ENCODE peak calls at places on chromosomes 2 and 18, in eight cellular contexts. S is NCI-H1105 treated with DMSO at 0.1 percent for 48 hours, X is NCI-H446 treated with DMSO at 0.1 percent for 48 hours, G is nephron progenitor cell, M is HEK293T, W is pons, C is K562, I is globus pallidus. F is an unnamed sample.

GRCh38 chr2:30346475-30347169 is 100.4 kb upstream of the LCLAT1 start:
- DNase-seq in C (no peak), G (peak), M (no peak), W (no peak), X (no peak), I (peak), S (no peak), F (no peak)

GRCh38 chr2:241218131-241219029 is 29.9 kb downstream of the ANO7 start:
- DNase-seq in C (peak), I (peak), M (peak), W (no peak), G (peak), S (no peak), X (no peak), F (peak)

GRCh38 chr18:389658-390357 is 110.7 kb downstream of the COLEC12 start:
- DNase-seq in C (no peak), W (no peak), I (no peak), G (no peak), X (no peak), S (no peak), M (no peak), F (no peak)

GRCh38 chr2:172380436-172381274 is 46.7 kb upstream of the ITGA6 start:
- DNase-seq in X (no peak), W (no peak), M (no peak), I (no peak), C (no peak), G (peak), S (no peak), F (peak)

GRCh38 chr2:9637330-9637729 is 6.5 kb upstream of the YWHAQ start:
- DNase-seq in G (no peak), S (no peak), X (no peak), I (peak), W (peak), M (no peak), C (no peak), F (no peak)

GRCh38 chr2:38522754-38523349 is 79.9 kb downstream of the HNRNPLL start:
- DNase-seq in S (peak), X (no peak), I (no peak), C (no peak), G (peak), W (no peak), M (no peak), F (no peak)

GRCh38 chr2:165804719-165805118 is 10.7 kb upstream of the GALNT3 start:
- DNase-seq in S (peak), W (no peak), G (no peak), X (no peak), I (no peak), C (no peak), M (no peak), F (no peak)

GRCh38 chr2:72894466-72894865 is 7.3 kb downstream of the SPR start:
- DNase-seq in G (no peak), I (no peak), W (no peak), M (no peak), S (no peak), X (no peak), C (no peak), F (no peak)

GRCh38 chr2:152335016-152335850 is at the start of gene FMNL2:
- DNase-seq in X (peak), C (peak), M (peak), I (peak), W (peak), G (peak), S (peak), F (peak)

GRCh38 chr2:9179572-9180201 is 26.9 kb upstream of the ASAP2 start:
- DNase-seq in W (no peak), C (no peak), X (no peak), G (no peak), S (no peak), M (no peak), I (no peak), F (no peak)

GRCh38 chr18:79819064-79819725 is 21.5 kb downstream of the KCNG2 start:
- DNase-seq in C (no peak), W (no peak), G (no peak), X (no peak), I (no peak), M (no peak), S (no peak), F (no peak)

GRCh38 chr18:58388736-58389135 is 240.2 kb downstream of the ALPK2 start:
- DNase-seq in G (no peak), X (no peak), I (no peak), C (no peak), M (no peak), S (no peak), W (no peak), F (no peak)

GRCh38 chr2:74715071-74715791 is 61.2 kb downstream of the SEMA4F start:
- DNase-seq in G (peak), X (peak), S (peak), M (peak), W (peak), C (peak), I (peak), F (peak)

GRCh38 chr2:105537466-105537865 is 138.6 kb upstream of the FHL2 start:
- DNase-seq in W (no peak), X (no peak), G (no peak), M (no peak), C (no peak), I (no peak), S (no peak), F (no peak)

GRCh38 chr18:22826726-22827125 is 106.4 kb upstream of the RBBP8 start:
- DNase-seq in C (no peak), M (no peak), S (no peak), W (no peak), I (no peak), X (no peak), G (no peak), F (no peak)

GRCh38 chr2:18656048-18656447 is 66.7 kb upstream of the NT5C1B start:
- DNase-seq in M (no peak), C (no peak), I (no peak), G (no peak), W (no peak), S (no peak), X (no peak), F (no peak)

GRCh38 chr2:17547737-17548136 is 7.2 kb downstream of the VSNL1 start:
- DNase-seq in C (no peak), X (no peak), I (no peak), W (no peak), G (no peak), M (no peak), S (no peak), F (no peak)

GRCh38 chr18:79863161-79863945 is 65.6 kb downstream of the KCNG2 start:
- DNase-seq in S (no peak), M (no peak), I (no peak), C (no peak), W (no peak), G (no peak), X (no peak), F (no peak)

GRCh38 chr2:138622606-138623005 is 121.0 kb downstream of the SPOPL start:
- DNase-seq in I (no peak), C (no peak), G (no peak), M (no peak), W (peak), S (no peak), X (no peak), F (no peak)

GRCh38 chr2:45745231-45745630 is 93.8 kb downstream of the PRKCE start:
- DNase-seq in S (no peak), C (no peak), G (no peak), X (no peak), W (no peak), M (no peak), I (no peak), F (no peak)